ENCODE peak calls at places on chromosome 21, in six cellular contexts. D, K, Q, E, U and V are unnamed samples.

GRCh38 chr21:42414928-42415769 is 11.4 kb downstream of the UBASH3A start:
- DNase-seq in D (no peak), K (no peak), Q (no peak), E (no peak), U (peak; percentile 77), V (peak; percentile 92)

GRCh38 chr21:46111857-46112730 is 14.2 kb downstream of the COL6A2 start:
- DNase-seq in D (no peak), K (no peak), Q (peak; percentile 21), E (peak; percentile 3), U (no peak), V (no peak)

GRCh38 chr21:37208056-37208705 is 59.0 kb downstream of the VPS26C start:
- DNase-seq in D (peak; percentile 82), K (no peak), Q (peak; percentile 80), E (no peak), U (peak; percentile 78), V (no peak)

GRCh38 chr21:43794311-43794710 is 4.9 kb downstream of the RRP1 start:
- DNase-seq in D (no peak), K (no peak), Q (no peak), E (no peak), U (no peak), V (no peak)

GRCh38 chr21:43372663-43373386 is 54.1 kb downstream of the SIK1 start:
- DNase-seq in D (no peak), K (no peak), Q (no peak), E (no peak), U (no peak), V (no peak)

GRCh38 chr21:37072988-37073416 is at the start of the genes PIGP and TTC3:
- DNase-seq in D (peak; percentile 88), K (peak; percentile 89), Q (peak; percentile 98), E (peak; percentile 99), U (peak; percentile 93), V (peak; percentile 96)

GRCh38 chr21:42187976-42188653 is 30.8 kb upstream of the ABCG1 start:
- DNase-seq in D (no peak), K (no peak), Q (peak; percentile 59), E (no peak), U (no peak), V (peak; percentile 63)

GRCh38 chr21:38787461-38788274 is 18.1 kb upstream of the ETS2 start:
- DNase-seq in D (no peak), K (peak; percentile 37), Q (no peak), E (no peak), U (peak; percentile 64), V (no peak)

GRCh38 chr21:41010981-41011380 is 157.0 kb upstream of the BACE2 start:
- DNase-seq in D (no peak), K (no peak), Q (no peak), E (no peak), U (no peak), V (no peak)

GRCh38 chr21:36949171-36950141 is 17.0 kb downstream of the HLCS start:
- DNase-seq in D (no peak), K (peak; percentile 39), Q (no peak), E (no peak), U (no peak), V (no peak)

GRCh38 chr21:43719748-43720538 is 1.0 kb downstream of the PDXK start:
- DNase-seq in D (no peak), K (no peak), Q (peak; percentile 42), E (no peak), U (peak; percentile 52), V (no peak)

GRCh38 chr21:38631676-38632075 is 133.4 kb upstream of the ERG start:
- DNase-seq in D (no peak), K (no peak), Q (no peak), E (no peak), U (no peak), V (no peak)

GRCh38 chr21:43318841-43319781 is 107.8 kb downstream of the SIK1 start:
- DNase-seq in D (peak; percentile 14), K (no peak), Q (peak; percentile 61), E (no peak), U (no peak), V (no peak)

GRCh38 chr21:37665230-37666024 is 250.8 kb downstream of the KCNJ6 start:
- DNase-seq in D (no peak), K (no peak), Q (no peak), E (no peak), U (no peak), V (no peak)

GRCh38 chr21:29819675-29820337 is 120.0 kb downstream of the GRIK1 start:
- DNase-seq in D (no peak), K (no peak), Q (no peak), E (no peak), U (no peak), V (no peak)

GRCh38 chr21:15005391-15005790 is 59.4 kb downstream of the NRIP1 start:
- DNase-seq in D (no peak), K (peak; percentile 88), Q (no peak), E (no peak), U (peak; percentile 48), V (no peak)

GRCh38 chr21:45917241-45917640 is 64.3 kb upstream of the COL6A1 start:
- DNase-seq in D (no peak), K (no peak), Q (no peak), E (no peak), U (no peak), V (no peak)

GRCh38 chr21:39660596-39660995 is 47.9 kb downstream of the B3GALT5 start:
- DNase-seq in D (no peak), K (no peak), Q (peak; percentile 73), E (peak; percentile 52), U (peak; percentile 20), V (no peak)

GRCh38 chr21:25895565-25896205 is 160.9 kb downstream of the GABPA start:
- DNase-seq in D (peak; percentile 7), K (peak; percentile 66), Q (no peak), E (no peak), U (no peak), V (no peak)

GRCh38 chr21:38140192-38140905 is 116.4 kb upstream of the KCNJ15 start:
- DNase-seq in D (peak; percentile 1), K (no peak), Q (no peak), E (no peak), U (peak; percentile 67), V (no peak)

GRCh38 chr21:20276954-20277353 is 721.3 kb upstream of the NCAM2 start:
- DNase-seq in D (no peak), K (peak; percentile 58), Q (no peak), E (no peak), U (no peak), V (no peak)

GRCh38 chr21:36499578-36500471 is 19.9 kb upstream of the CLDN14 start:
- DNase-seq in D (no peak), K (no peak), Q (peak; percentile 28), E (no peak), U (no peak), V (no peak)

GRCh38 chr21:28336299-28336698 is 656.4 kb downstream of the LTN1 start:
- DNase-seq in D (no peak), K (peak; percentile 70), Q (no peak), E (no peak), U (no peak), V (no peak)

GRCh38 chr21:36968414-36968813 is 1.9 kb upstream of the HLCS start:
- DNase-seq in D (no peak), K (no peak), Q (no peak), E (no peak), U (no peak), V (no peak)